ENCODE peak calls at places on chromosome 6, in seven cellular contexts. A is mucosa of descending colon, M is choroid plexus epithelial cell, X is Panc1, K is lung, H is GM06990, J is heart left ventricle. O is an unnamed sample.

GRCh38 chr6:131954099-131954774 is 3.1 kb upstream of the CCN2 start:
- DNase-seq in H (no peak), M (peak), A (no peak), J (no peak), X (peak), K (no peak), O (no peak)

GRCh38 chr6:6657085-6657819 is 68.7 kb downstream of the LY86 start:
- DNase-seq in J (no peak), X (no peak), A (no peak), H (no peak), K (no peak), M (no peak), O (no peak)

GRCh38 chr6:148367418-148368024 is 24.9 kb downstream of the SASH1 start:
- DNase-seq in J (peak), K (no peak), M (peak), A (no peak), H (no peak), X (no peak), O (peak)

GRCh38 chr6:3751730-3752537 is 421 bp upstream of the PXDC1 start:
- DNase-seq in K (peak), J (peak), H (peak), X (no peak), M (peak), A (peak), O (peak)

GRCh38 chr6:18598865-18599264 is 211.7 kb downstream of the RNF144B start:
- DNase-seq in M (no peak), X (no peak), K (no peak), A (no peak), J (no peak), H (no peak), O (no peak)

GRCh38 chr6:40295251-40295949 is 291.8 kb downstream of the LRFN2 start:
- DNase-seq in X (no peak), A (no peak), J (no peak), K (no peak), H (no peak), M (no peak), O (no peak)

GRCh38 chr6:87965806-87966205 is 81.8 kb upstream of the SPACA1 start:
- DNase-seq in K (no peak), X (no peak), M (no peak), J (no peak), A (no peak), H (no peak), O (no peak)

GRCh38 chr6:140921366-140922226 is 1211.1 kb upstream of the GJE1 start:
- DNase-seq in A (no peak), X (peak), H (no peak), M (peak), J (no peak), K (no peak), O (no peak)

GRCh38 chr6:8274240-8274639 is 161.1 kb downstream of the SLC35B3 start:
- DNase-seq in K (no peak), J (no peak), H (no peak), X (no peak), M (no peak), A (no peak), O (no peak)

GRCh38 chr6:107511410-107512070 is 21.6 kb downstream of the SOBP start:
- DNase-seq in K (no peak), X (no peak), M (peak), H (no peak), J (peak), A (no peak), O (no peak)

GRCh38 chr6:43634702-43635303 is 837 bp upstream of the MAD2L1BP start:
- DNase-seq in H (no peak), J (no peak), M (no peak), K (no peak), A (no peak), X (no peak), O (no peak)

GRCh38 chr6:107634147-107635057 is 144.5 kb downstream of the SOBP start:
- DNase-seq in K (no peak), M (no peak), X (no peak), H (no peak), A (no peak), J (peak), O (no peak)

GRCh38 chr6:121349596-121349995 is 15.3 kb upstream of the TBC1D32 start:
- DNase-seq in J (no peak), A (no peak), H (no peak), K (no peak), X (no peak), M (no peak), O (no peak)

GRCh38 chr6:121356575-121356974 is 22.3 kb upstream of the TBC1D32 start:
- DNase-seq in M (peak), J (no peak), K (no peak), H (no peak), X (no peak), A (no peak), O (no peak)

GRCh38 chr6:121351911-121352310 is 17.6 kb upstream of the TBC1D32 start:
- DNase-seq in K (no peak), X (no peak), A (no peak), M (no peak), H (no peak), J (no peak), O (no peak)

DNA sequence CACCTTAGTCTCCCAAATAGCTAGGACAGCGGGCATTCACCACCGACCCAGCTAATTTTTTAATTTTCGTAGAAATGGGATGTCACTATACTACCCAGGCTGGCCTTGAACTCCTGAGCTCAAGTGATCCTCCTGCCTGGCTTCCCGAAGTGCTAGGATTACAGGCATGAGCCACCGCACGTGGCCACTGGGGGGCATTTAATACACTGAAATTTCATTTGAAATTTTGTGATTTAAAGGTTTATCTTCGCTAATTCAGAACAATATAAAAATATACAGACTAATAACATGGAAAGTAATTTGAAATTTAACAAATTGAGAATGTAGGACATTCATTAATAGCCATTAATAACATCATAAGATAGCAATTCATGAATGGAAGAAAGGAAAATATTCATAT is 20.5 kb upstream of the TBC1D32 start:
- DNase-seq in K (no peak), X (no peak), J (no peak), M (peak), H (no peak), A (no peak), O (no peak)
- TF ChIP-seq CTCF in K (no peak), X (peak), J (no peak), M (peak), H (peak), A (no peak), O (peak)

GRCh38 chr6:37741757-37742400 is 44.2 kb upstream of the MDGA1 start:
- DNase-seq in A (no peak), K (no peak), H (no peak), X (no peak), M (no peak), J (no peak), O (no peak)
- TF ChIP-seq CTCF in A (no peak), K (no peak), H (peak), X (no peak), M (peak), J (peak), O (peak)

DNA sequence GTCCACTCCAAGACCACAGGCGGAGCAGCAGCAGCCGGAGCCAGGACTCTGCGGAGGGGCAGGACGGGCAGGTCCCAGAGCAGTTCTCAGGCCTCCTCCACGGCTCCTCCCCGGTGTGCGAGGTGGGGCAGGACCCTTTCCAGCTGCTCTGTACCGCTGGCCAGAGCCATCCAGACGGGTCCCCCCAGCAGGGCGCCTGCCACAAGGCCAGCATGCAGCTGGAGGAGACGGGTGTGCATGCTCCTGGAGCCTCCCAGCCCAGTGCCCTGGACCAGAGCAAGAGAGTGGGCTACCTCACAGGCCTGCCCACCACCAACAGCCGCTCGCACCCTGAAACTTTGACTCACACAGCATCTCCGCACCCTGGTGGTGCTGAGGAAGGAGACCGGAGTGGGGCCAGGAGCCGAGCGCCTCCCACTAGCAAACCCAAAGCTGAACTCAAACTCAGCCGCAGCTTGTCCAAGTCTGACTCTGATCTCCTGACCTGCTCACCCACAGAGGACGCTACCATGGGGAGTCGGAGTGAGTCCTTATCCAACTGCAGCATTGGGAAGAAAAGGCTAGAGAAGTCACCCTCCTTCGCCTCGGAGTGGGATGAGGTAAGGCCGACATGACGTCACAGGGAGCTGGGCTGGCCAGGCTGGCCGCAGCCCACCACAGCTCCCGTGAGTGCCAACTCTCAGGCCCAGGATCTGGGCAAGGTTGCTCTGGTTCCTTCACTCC is 123.5 kb downstream of the TCP11 start:
- DNase-seq in A (peak), K (peak), J (peak), H (no peak), M (peak), X (no peak), O (no peak)
- TF ChIP-seq CTCF in A (no peak), K (no peak), J (no peak), H (no peak), M (peak), X (no peak), O (no peak)

GRCh38 chr6:123398072-123398471 is 238.7 kb downstream of the TRDN start:
- DNase-seq in X (no peak), H (no peak), M (no peak), J (peak), K (no peak), A (no peak), O (no peak)

GRCh38 chr6:123393333-123393732 is 243.4 kb downstream of the TRDN start:
- DNase-seq in X (no peak), M (peak), H (no peak), K (no peak), A (no peak), J (no peak), O (no peak)
- TF ChIP-seq CTCF in X (peak), M (peak), H (peak), K (no peak), A (no peak), J (peak), O (peak)